ENCODE peak calls at places on chromosomes 12 and 14, in ten cellular contexts. One of them, this sample, is unnamed.

GRCh38 chr12:56103066-56103711 is 1.2 kb upstream of the PA2G4 start:
- DNase-seq in SIG-M5: no peak
- DNase-seq in T-helper 2 cell: no peak
- DNase-seq in hepatic stellate cell: no peak
- DNase-seq in Caco-2: no peak
- DNase-seq in HFF-Myc: no peak
- DNase-seq in AML-193: no peak
- DNase-seq in foreskin keratinocyte: no peak
- DNase-seq in mucosa of descending colon: no peak
- DNase-seq in naive thymus-derived CD8-positive, alpha-beta T cell: peak
- DNase-seq in this sample: peak

GRCh38 chr12:2264622-2265306 is 212.0 kb downstream of the CACNA1C start:
- DNase-seq in naive thymus-derived CD8-positive, alpha-beta T cell: no peak
- DNase-seq in Caco-2: peak
- DNase-seq in mucosa of descending colon: no peak
- DNase-seq in hepatic stellate cell: peak
- DNase-seq in T-helper 2 cell: no peak
- DNase-seq in foreskin keratinocyte: no peak
- DNase-seq in SIG-M5: no peak
- DNase-seq in HFF-Myc: no peak
- DNase-seq in AML-193: no peak
- DNase-seq in this sample: no peak

GRCh38 chr12:110704750-110705149 is 15.8 kb upstream of the HVCN1 start:
- DNase-seq in mucosa of descending colon: peak
- DNase-seq in Caco-2: no peak
- DNase-seq in foreskin keratinocyte: no peak
- DNase-seq in hepatic stellate cell: no peak
- DNase-seq in T-helper 2 cell: no peak
- DNase-seq in AML-193: no peak
- DNase-seq in naive thymus-derived CD8-positive, alpha-beta T cell: no peak
- DNase-seq in SIG-M5: no peak
- DNase-seq in HFF-Myc: no peak
- DNase-seq in this sample: no peak

GRCh38 chr14:103372552-103373304 is 12.5 kb upstream of the MARK3 start:
- DNase-seq in naive thymus-derived CD8-positive, alpha-beta T cell: no peak
- DNase-seq in Caco-2: no peak
- DNase-seq in mucosa of descending colon: no peak
- DNase-seq in foreskin keratinocyte: peak
- DNase-seq in SIG-M5: no peak
- DNase-seq in HFF-Myc: peak
- DNase-seq in T-helper 2 cell: no peak
- DNase-seq in hepatic stellate cell: peak
- DNase-seq in AML-193: peak
- DNase-seq in this sample: no peak

GRCh38 chr14:67313153-67313552 is 46.5 kb downstream of the ATP6V1D start:
- DNase-seq in Caco-2: no peak
- DNase-seq in naive thymus-derived CD8-positive, alpha-beta T cell: no peak
- DNase-seq in T-helper 2 cell: no peak
- DNase-seq in foreskin keratinocyte: no peak
- DNase-seq in HFF-Myc: no peak
- DNase-seq in hepatic stellate cell: no peak
- DNase-seq in mucosa of descending colon: no peak
- DNase-seq in SIG-M5: no peak
- DNase-seq in AML-193: no peak
- DNase-seq in this sample: no peak

GRCh38 chr12:49583361-49584094 is 15.6 kb upstream of the MCRS1 start:
- DNase-seq in naive thymus-derived CD8-positive, alpha-beta T cell: no peak
- DNase-seq in SIG-M5: no peak
- DNase-seq in mucosa of descending colon: no peak
- DNase-seq in hepatic stellate cell: no peak
- DNase-seq in T-helper 2 cell: no peak
- DNase-seq in Caco-2: no peak
- DNase-seq in HFF-Myc: no peak
- DNase-seq in AML-193: no peak
- DNase-seq in foreskin keratinocyte: no peak
- DNase-seq in this sample: no peak

GRCh38 chr12:51905507-51906438 is 1.5 kb upstream of the ACVRL1 start:
- DNase-seq in naive thymus-derived CD8-positive, alpha-beta T cell: no peak
- DNase-seq in hepatic stellate cell: peak
- DNase-seq in AML-193: no peak
- DNase-seq in foreskin keratinocyte: no peak
- DNase-seq in Caco-2: peak
- DNase-seq in SIG-M5: no peak
- DNase-seq in T-helper 2 cell: no peak
- DNase-seq in mucosa of descending colon: peak
- DNase-seq in HFF-Myc: no peak
- DNase-seq in this sample: no peak

GRCh38 chr12:126668538-126668937 is 1598.4 kb upstream of the TMEM132C start:
- DNase-seq in mucosa of descending colon: no peak
- DNase-seq in foreskin keratinocyte: no peak
- DNase-seq in SIG-M5: no peak
- DNase-seq in T-helper 2 cell: no peak
- DNase-seq in HFF-Myc: peak
- DNase-seq in AML-193: no peak
- DNase-seq in hepatic stellate cell: no peak
- DNase-seq in Caco-2: no peak
- DNase-seq in naive thymus-derived CD8-positive, alpha-beta T cell: no peak
- DNase-seq in this sample: no peak

GRCh38 chr14:41873379-41874034 is 266.8 kb downstream of the LRFN5 start:
- DNase-seq in HFF-Myc: peak
- DNase-seq in AML-193: no peak
- DNase-seq in SIG-M5: no peak
- DNase-seq in Caco-2: no peak
- DNase-seq in naive thymus-derived CD8-positive, alpha-beta T cell: no peak
- DNase-seq in mucosa of descending colon: no peak
- DNase-seq in foreskin keratinocyte: no peak
- DNase-seq in T-helper 2 cell: no peak
- DNase-seq in hepatic stellate cell: no peak
- DNase-seq in this sample: no peak

GRCh38 chr12:122051231-122051876 is 27.2 kb upstream of the MLXIP start:
- DNase-seq in SIG-M5: no peak
- DNase-seq in T-helper 2 cell: no peak
- DNase-seq in hepatic stellate cell: no peak
- DNase-seq in HFF-Myc: no peak
- DNase-seq in mucosa of descending colon: no peak
- DNase-seq in naive thymus-derived CD8-positive, alpha-beta T cell: no peak
- DNase-seq in AML-193: no peak
- DNase-seq in foreskin keratinocyte: no peak
- DNase-seq in Caco-2: no peak
- DNase-seq in this sample: no peak

GRCh38 chr14:64938972-64939816 is 3.4 kb downstream of the GPX2 start:
- DNase-seq in hepatic stellate cell: no peak
- DNase-seq in foreskin keratinocyte: no peak
- DNase-seq in HFF-Myc: no peak
- DNase-seq in SIG-M5: no peak
- DNase-seq in AML-193: no peak
- DNase-seq in T-helper 2 cell: no peak
- DNase-seq in naive thymus-derived CD8-positive, alpha-beta T cell: no peak
- DNase-seq in Caco-2: no peak
- DNase-seq in mucosa of descending colon: peak
- DNase-seq in this sample: no peak

GRCh38 chr14:35631071-35631805 is 97.3 kb downstream of the INSM2 start:
- DNase-seq in AML-193: no peak
- DNase-seq in mucosa of descending colon: no peak
- DNase-seq in SIG-M5: no peak
- DNase-seq in hepatic stellate cell: no peak
- DNase-seq in Caco-2: no peak
- DNase-seq in foreskin keratinocyte: no peak
- DNase-seq in HFF-Myc: no peak
- DNase-seq in T-helper 2 cell: no peak
- DNase-seq in naive thymus-derived CD8-positive, alpha-beta T cell: no peak
- DNase-seq in this sample: no peak

GRCh38 chr14:23045419-23046357 is 3.7 kb downstream of the PSMB11 start:
- DNase-seq in HFF-Myc: no peak
- DNase-seq in foreskin keratinocyte: no peak
- DNase-seq in Caco-2: no peak
- DNase-seq in mucosa of descending colon: no peak
- DNase-seq in hepatic stellate cell: no peak
- DNase-seq in T-helper 2 cell: no peak
- DNase-seq in naive thymus-derived CD8-positive, alpha-beta T cell: no peak
- DNase-seq in SIG-M5: no peak
- DNase-seq in AML-193: no peak
- DNase-seq in this sample: no peak

GRCh38 chr14:37122919-37123639 is 49.3 kb downstream of the SLC25A21 start:
- DNase-seq in T-helper 2 cell: no peak
- DNase-seq in foreskin keratinocyte: no peak
- DNase-seq in mucosa of descending colon: no peak
- DNase-seq in SIG-M5: no peak
- DNase-seq in naive thymus-derived CD8-positive, alpha-beta T cell: no peak
- DNase-seq in HFF-Myc: no peak
- DNase-seq in AML-193: no peak
- DNase-seq in Caco-2: no peak
- DNase-seq in hepatic stellate cell: no peak
- DNase-seq in this sample: no peak

GRCh38 chr12:89578499-89578898 is 52.7 kb upstream of the POC1B start:
- DNase-seq in HFF-Myc: no peak
- DNase-seq in mucosa of descending colon: no peak
- DNase-seq in hepatic stellate cell: no peak
- DNase-seq in foreskin keratinocyte: no peak
- DNase-seq in AML-193: no peak
- DNase-seq in Caco-2: no peak
- DNase-seq in SIG-M5: no peak
- DNase-seq in T-helper 2 cell: no peak
- DNase-seq in naive thymus-derived CD8-positive, alpha-beta T cell: no peak
- DNase-seq in this sample: no peak

GRCh38 chr12:109734219-109735000 is 20.8 kb downstream of the FAM222A start:
- DNase-seq in foreskin keratinocyte: no peak
- DNase-seq in Caco-2: peak
- DNase-seq in hepatic stellate cell: peak
- DNase-seq in T-helper 2 cell: no peak
- DNase-seq in mucosa of descending colon: no peak
- DNase-seq in SIG-M5: no peak
- DNase-seq in HFF-Myc: no peak
- DNase-seq in AML-193: no peak
- DNase-seq in naive thymus-derived CD8-positive, alpha-beta T cell: no peak
- DNase-seq in this sample: no peak

GRCh38 chr12:12719496-12719895 is 2.3 kb downstream of the CDKN1B start:
- DNase-seq in mucosa of descending colon: no peak
- DNase-seq in naive thymus-derived CD8-positive, alpha-beta T cell: no peak
- DNase-seq in Caco-2: no peak
- DNase-seq in T-helper 2 cell: no peak
- DNase-seq in foreskin keratinocyte: no peak
- DNase-seq in HFF-Myc: no peak
- DNase-seq in hepatic stellate cell: no peak
- DNase-seq in SIG-M5: peak
- DNase-seq in AML-193: peak
- DNase-seq in this sample: no peak

GRCh38 chr12:52715416-52715815 is 12.1 kb upstream of the KRT77 start:
- DNase-seq in naive thymus-derived CD8-positive, alpha-beta T cell: no peak
- DNase-seq in Caco-2: no peak
- DNase-seq in foreskin keratinocyte: no peak
- DNase-seq in T-helper 2 cell: no peak
- DNase-seq in mucosa of descending colon: peak
- DNase-seq in SIG-M5: no peak
- DNase-seq in hepatic stellate cell: no peak
- DNase-seq in AML-193: no peak
- DNase-seq in HFF-Myc: no peak
- DNase-seq in this sample: no peak

GRCh38 chr12:12807970-12808702 is 5.0 kb upstream of the DDX47 start:
- DNase-seq in T-helper 2 cell: no peak
- DNase-seq in mucosa of descending colon: peak
- DNase-seq in hepatic stellate cell: peak
- DNase-seq in foreskin keratinocyte: no peak
- DNase-seq in HFF-Myc: no peak
- DNase-seq in Caco-2: no peak
- DNase-seq in SIG-M5: no peak
- DNase-seq in AML-193: no peak
- DNase-seq in naive thymus-derived CD8-positive, alpha-beta T cell: peak
- DNase-seq in this sample: no peak

GRCh38 chr12:19209636-19210035 is 80.1 kb downstream of the PLEKHA5 start:
- DNase-seq in AML-193: no peak
- DNase-seq in foreskin keratinocyte: no peak
- DNase-seq in T-helper 2 cell: no peak
- DNase-seq in HFF-Myc: no peak
- DNase-seq in Caco-2: no peak
- DNase-seq in SIG-M5: no peak
- DNase-seq in naive thymus-derived CD8-positive, alpha-beta T cell: no peak
- DNase-seq in hepatic stellate cell: no peak
- DNase-seq in mucosa of descending colon: no peak
- DNase-seq in this sample: no peak

GRCh38 chr14:104392001-104392395 is 187.6 kb upstream of the C14orf180 start:
- DNase-seq in hepatic stellate cell: no peak
- DNase-seq in naive thymus-derived CD8-positive, alpha-beta T cell: peak
- DNase-seq in AML-193: no peak
- DNase-seq in mucosa of descending colon: no peak
- DNase-seq in HFF-Myc: no peak
- DNase-seq in T-helper 2 cell: no peak
- DNase-seq in SIG-M5: no peak
- DNase-seq in Caco-2: peak
- DNase-seq in foreskin keratinocyte: no peak
- DNase-seq in this sample: no peak

GRCh38 chr12:2017724-2018337 is 13.6 kb upstream of the DCP1B start:
- DNase-seq in hepatic stellate cell: no peak
- DNase-seq in Caco-2: no peak
- DNase-seq in HFF-Myc: no peak
- DNase-seq in AML-193: no peak
- DNase-seq in SIG-M5: no peak
- DNase-seq in foreskin keratinocyte: no peak
- DNase-seq in mucosa of descending colon: no peak
- DNase-seq in naive thymus-derived CD8-positive, alpha-beta T cell: no peak
- DNase-seq in T-helper 2 cell: no peak
- DNase-seq in this sample: no peak

GRCh38 chr14:63454863-63455622 is 88.1 kb downstream of the PPP2R5E start:
- DNase-seq in hepatic stellate cell: peak
- DNase-seq in AML-193: peak
- DNase-seq in foreskin keratinocyte: no peak
- DNase-seq in HFF-Myc: peak
- DNase-seq in naive thymus-derived CD8-positive, alpha-beta T cell: no peak
- DNase-seq in Caco-2: no peak
- DNase-seq in SIG-M5: no peak
- DNase-seq in mucosa of descending colon: no peak
- DNase-seq in T-helper 2 cell: no peak
- DNase-seq in this sample: no peak

GRCh38 chr12:18358930-18359329 is 97.6 kb downstream of the PIK3C2G start:
- DNase-seq in mucosa of descending colon: no peak
- DNase-seq in AML-193: no peak
- DNase-seq in hepatic stellate cell: no peak
- DNase-seq in foreskin keratinocyte: no peak
- DNase-seq in SIG-M5: no peak
- DNase-seq in naive thymus-derived CD8-positive, alpha-beta T cell: no peak
- DNase-seq in Caco-2: no peak
- DNase-seq in T-helper 2 cell: no peak
- DNase-seq in HFF-Myc: no peak
- DNase-seq in this sample: no peak

GRCh38 chr12:70557583-70558263 is 79.5 kb downstream of the PTPRB start:
- DNase-seq in naive thymus-derived CD8-positive, alpha-beta T cell: no peak
- DNase-seq in HFF-Myc: no peak
- DNase-seq in mucosa of descending colon: no peak
- DNase-seq in T-helper 2 cell: no peak
- DNase-seq in Caco-2: no peak
- DNase-seq in foreskin keratinocyte: no peak
- DNase-seq in AML-193: no peak
- DNase-seq in hepatic stellate cell: no peak
- DNase-seq in SIG-M5: no peak
- DNase-seq in this sample: no peak

GRCh38 chr12:89156324-89156723 is 196.0 kb downstream of the DUSP6 start:
- DNase-seq in naive thymus-derived CD8-positive, alpha-beta T cell: no peak
- DNase-seq in T-helper 2 cell: no peak
- DNase-seq in HFF-Myc: no peak
- DNase-seq in hepatic stellate cell: no peak
- DNase-seq in AML-193: peak
- DNase-seq in Caco-2: no peak
- DNase-seq in mucosa of descending colon: no peak
- DNase-seq in foreskin keratinocyte: no peak
- DNase-seq in SIG-M5: peak
- DNase-seq in this sample: peak

This sample was measured in KG1.